ENCODE peak calls at places on chromosome 17, in six cellular contexts. One of them, this sample, is unnamed.

GRCh38 chr17:10117581-10118001 is 80.8 kb downstream of the GAS7 start:
- DNase-seq in foreskin fibroblast: peak
- DNase-seq in endothelial cell: no peak
- DNase-seq in posterior cingulate gyrus: peak
- DNase-seq in NCI-H774: no peak
- DNase-seq in KBM-7: peak
- DNase-seq in this sample: no peak

GRCh38 chr17:78026381-78026780 is 67.9 kb downstream of the TNRC6C start:
- DNase-seq in foreskin fibroblast: no peak
- DNase-seq in posterior cingulate gyrus: no peak
- DNase-seq in endothelial cell: no peak
- DNase-seq in KBM-7: no peak
- DNase-seq in NCI-H774: no peak
- DNase-seq in this sample: no peak

GRCh38 chr17:77861981-77862645 is 96.4 kb upstream of the TNRC6C start:
- DNase-seq in KBM-7: no peak
- DNase-seq in endothelial cell: no peak
- DNase-seq in posterior cingulate gyrus: peak
- DNase-seq in foreskin fibroblast: no peak
- DNase-seq in NCI-H774: no peak
- DNase-seq in this sample: no peak

GRCh38 chr17:48002208-48002919 is 31.5 kb downstream of the CDK5RAP3 start:
- DNase-seq in NCI-H774: peak
- DNase-seq in posterior cingulate gyrus: no peak
- DNase-seq in KBM-7: peak
- DNase-seq in foreskin fibroblast: peak
- DNase-seq in endothelial cell: no peak
- DNase-seq in this sample: peak

GRCh38 chr17:49431743-49432142 is 17.1 kb upstream of the PHB1 start:
- DNase-seq in endothelial cell: no peak
- DNase-seq in posterior cingulate gyrus: no peak
- DNase-seq in NCI-H774: no peak
- DNase-seq in KBM-7: no peak
- DNase-seq in foreskin fibroblast: no peak
- DNase-seq in this sample: no peak

GRCh38 chr17:32463304-32463703 is 19.0 kb downstream of the PSMD11 start:
- DNase-seq in KBM-7: no peak
- DNase-seq in posterior cingulate gyrus: no peak
- DNase-seq in NCI-H774: no peak
- DNase-seq in endothelial cell: no peak
- DNase-seq in foreskin fibroblast: no peak
- DNase-seq in this sample: no peak

GRCh38 chr17:18278867-18279266 is 18.4 kb downstream of the MIEF2 start:
- DNase-seq in foreskin fibroblast: peak
- DNase-seq in KBM-7: no peak
- DNase-seq in NCI-H774: no peak
- DNase-seq in endothelial cell: no peak
- DNase-seq in posterior cingulate gyrus: no peak
- DNase-seq in this sample: no peak

GRCh38 chr17:39018267-39019134 is 51.3 kb upstream of the FBXO47 start:
- DNase-seq in NCI-H774: no peak
- DNase-seq in posterior cingulate gyrus: no peak
- DNase-seq in KBM-7: peak
- DNase-seq in endothelial cell: no peak
- DNase-seq in foreskin fibroblast: no peak
- DNase-seq in this sample: no peak

GRCh38 chr17:61775364-61775763 is 88.0 kb downstream of the BRIP1 start:
- DNase-seq in endothelial cell: no peak
- DNase-seq in foreskin fibroblast: no peak
- DNase-seq in NCI-H774: no peak
- DNase-seq in KBM-7: no peak
- DNase-seq in posterior cingulate gyrus: no peak
- DNase-seq in this sample: no peak

GRCh38 chr17:82692268-82692667 is 6.2 kb downstream of the RAB40B start:
- DNase-seq in endothelial cell: no peak
- DNase-seq in foreskin fibroblast: no peak
- DNase-seq in NCI-H774: no peak
- DNase-seq in KBM-7: no peak
- DNase-seq in posterior cingulate gyrus: peak
- DNase-seq in this sample: no peak

GRCh38 chr17:80081596-80081995 is 19.8 kb upstream of the GAA start:
- DNase-seq in foreskin fibroblast: no peak
- DNase-seq in NCI-H774: no peak
- DNase-seq in KBM-7: no peak
- DNase-seq in endothelial cell: no peak
- DNase-seq in posterior cingulate gyrus: no peak
- DNase-seq in this sample: no peak

GRCh38 chr17:17890773-17891759 is 54.3 kb upstream of the SREBF1 start:
- DNase-seq in NCI-H774: peak
- DNase-seq in endothelial cell: peak
- DNase-seq in KBM-7: peak
- DNase-seq in posterior cingulate gyrus: peak
- DNase-seq in foreskin fibroblast: peak
- DNase-seq in this sample: peak

GRCh38 chr17:47300718-47301117 is 23.0 kb upstream of the EFCAB13 start:
- DNase-seq in NCI-H774: no peak
- DNase-seq in posterior cingulate gyrus: no peak
- DNase-seq in KBM-7: no peak
- DNase-seq in foreskin fibroblast: no peak
- DNase-seq in endothelial cell: no peak
- DNase-seq in this sample: no peak

GRCh38 chr17:72590382-72590781 is 469.6 kb downstream of the SOX9 start:
- DNase-seq in NCI-H774: no peak
- DNase-seq in KBM-7: no peak
- DNase-seq in foreskin fibroblast: peak
- DNase-seq in endothelial cell: no peak
- DNase-seq in posterior cingulate gyrus: no peak
- DNase-seq in this sample: peak

GRCh38 chr17:80599546-80600305 is 55.1 kb downstream of the RPTOR start:
- DNase-seq in KBM-7: no peak
- DNase-seq in NCI-H774: no peak
- DNase-seq in foreskin fibroblast: no peak
- DNase-seq in posterior cingulate gyrus: peak
- DNase-seq in endothelial cell: no peak
- DNase-seq in this sample: no peak

GRCh38 chr17:29155235-29155965 is 24.8 kb downstream of the MYO18A start:
- DNase-seq in KBM-7: peak
- DNase-seq in endothelial cell: no peak
- DNase-seq in posterior cingulate gyrus: peak
- DNase-seq in foreskin fibroblast: peak
- DNase-seq in NCI-H774: no peak
- DNase-seq in this sample: no peak

GRCh38 chr17:42142371-42142896 is 12.4 kb downstream of the RAB5C start:
- DNase-seq in NCI-H774: no peak
- DNase-seq in KBM-7: no peak
- DNase-seq in endothelial cell: no peak
- DNase-seq in foreskin fibroblast: peak
- DNase-seq in posterior cingulate gyrus: no peak
- DNase-seq in this sample: no peak

GRCh38 chr17:58710948-58711552 is 18.6 kb downstream of the RAD51C start:
- DNase-seq in NCI-H774: peak
- DNase-seq in endothelial cell: peak
- DNase-seq in posterior cingulate gyrus: no peak
- DNase-seq in KBM-7: peak
- DNase-seq in foreskin fibroblast: peak
- DNase-seq in this sample: peak

GRCh38 chr17:79018045-79018695 is 5.8 kb upstream of the C1QTNF1 start:
- DNase-seq in NCI-H774: no peak
- DNase-seq in KBM-7: no peak
- DNase-seq in endothelial cell: no peak
- DNase-seq in posterior cingulate gyrus: no peak
- DNase-seq in foreskin fibroblast: no peak
- DNase-seq in this sample: no peak

GRCh38 chr17:40404003-40404402 is 13.7 kb downstream of the TOP2A start:
- DNase-seq in foreskin fibroblast: no peak
- DNase-seq in endothelial cell: no peak
- DNase-seq in posterior cingulate gyrus: no peak
- DNase-seq in NCI-H774: no peak
- DNase-seq in KBM-7: no peak
- DNase-seq in this sample: no peak

GRCh38 chr17:49576121-49576905 is 642 bp downstream of the NXPH3 start:
- DNase-seq in NCI-H774: peak
- DNase-seq in endothelial cell: peak
- DNase-seq in foreskin fibroblast: peak
- DNase-seq in posterior cingulate gyrus: peak
- DNase-seq in KBM-7: peak
- DNase-seq in this sample: peak

GRCh38 chr17:60049936-60050335 is 28.8 kb downstream of the HEATR6 start:
- DNase-seq in foreskin fibroblast: peak
- DNase-seq in NCI-H774: no peak
- DNase-seq in KBM-7: no peak
- DNase-seq in endothelial cell: no peak
- DNase-seq in posterior cingulate gyrus: no peak
- DNase-seq in this sample: no peak

GRCh38 chr17:4721203-4722135 is 9.8 kb upstream of the MED11 start:
- DNase-seq in posterior cingulate gyrus: peak
- DNase-seq in endothelial cell: no peak
- DNase-seq in NCI-H774: peak
- DNase-seq in KBM-7: no peak
- DNase-seq in foreskin fibroblast: peak
- DNase-seq in this sample: no peak

GRCh38 chr17:61406871-61407210 is 7.2 kb downstream of the TBX2 start:
- DNase-seq in posterior cingulate gyrus: no peak
- DNase-seq in NCI-H774: no peak
- DNase-seq in foreskin fibroblast: no peak
- DNase-seq in endothelial cell: no peak
- DNase-seq in KBM-7: no peak
- DNase-seq in this sample: no peak

GRCh38 chr17:55264640-55265298 is at the start of gene HLF:
- DNase-seq in posterior cingulate gyrus: peak
- DNase-seq in endothelial cell: peak
- DNase-seq in NCI-H774: peak
- DNase-seq in foreskin fibroblast: peak
- DNase-seq in KBM-7: peak
- DNase-seq in this sample: peak

GRCh38 chr17:4082136-4082924 is 60.5 kb downstream of the ZZEF1 start:
- DNase-seq in posterior cingulate gyrus: no peak
- DNase-seq in KBM-7: no peak
- DNase-seq in endothelial cell: no peak
- DNase-seq in NCI-H774: no peak
- DNase-seq in foreskin fibroblast: no peak
- DNase-seq in this sample: no peak

GRCh38 chr17:4898927-4899326 is 409 bp upstream of the C17orf107 start:
- DNase-seq in KBM-7: no peak
- DNase-seq in endothelial cell: no peak
- DNase-seq in NCI-H774: no peak
- DNase-seq in posterior cingulate gyrus: peak
- DNase-seq in foreskin fibroblast: no peak
- DNase-seq in this sample: no peak

GRCh38 chr17:67359960-67360817 is 6.2 kb downstream of the PSMD12 start:
- DNase-seq in posterior cingulate gyrus: no peak
- DNase-seq in foreskin fibroblast: peak
- DNase-seq in KBM-7: peak
- DNase-seq in endothelial cell: peak
- DNase-seq in NCI-H774: no peak
- DNase-seq in this sample: no peak

GRCh38 chr17:80780381-80781187 is 211.1 kb upstream of the CHMP6 start:
- DNase-seq in KBM-7: peak
- DNase-seq in foreskin fibroblast: no peak
- DNase-seq in endothelial cell: no peak
- DNase-seq in posterior cingulate gyrus: no peak
- DNase-seq in NCI-H774: no peak
- DNase-seq in this sample: no peak

GRCh38 chr17:2749058-2749783 is at the start of gene CCDC92B:
- DNase-seq in foreskin fibroblast: no peak
- DNase-seq in endothelial cell: no peak
- DNase-seq in NCI-H774: no peak
- DNase-seq in KBM-7: no peak
- DNase-seq in posterior cingulate gyrus: no peak
- DNase-seq in this sample: peak

GRCh38 chr17:75367312-75367711 is 38.2 kb downstream of the GRB2 start:
- DNase-seq in KBM-7: no peak
- DNase-seq in posterior cingulate gyrus: no peak
- DNase-seq in NCI-H774: no peak
- DNase-seq in foreskin fibroblast: peak
- DNase-seq in endothelial cell: no peak
- DNase-seq in this sample: no peak

GRCh38 chr17:12395733-12396354 is 269.8 kb upstream of the MYOCD start:
- DNase-seq in KBM-7: peak
- DNase-seq in NCI-H774: no peak
- DNase-seq in posterior cingulate gyrus: no peak
- DNase-seq in endothelial cell: peak
- DNase-seq in foreskin fibroblast: peak
- DNase-seq in this sample: no peak

GRCh38 chr17:21078056-21078825 is 35.4 kb upstream of the USP22 start:
- DNase-seq in NCI-H774: no peak
- DNase-seq in endothelial cell: no peak
- DNase-seq in KBM-7: no peak
- DNase-seq in foreskin fibroblast: no peak
- DNase-seq in posterior cingulate gyrus: peak
- DNase-seq in this sample: no peak

GRCh38 chr17:12522743-12523181 is 142.9 kb upstream of the MYOCD start:
- DNase-seq in foreskin fibroblast: peak
- DNase-seq in NCI-H774: no peak
- DNase-seq in posterior cingulate gyrus: no peak
- DNase-seq in KBM-7: no peak
- DNase-seq in endothelial cell: no peak
- DNase-seq in this sample: no peak

GRCh38 chr17:53749178-53749577 is 73.5 kb upstream of the KIF2B start:
- DNase-seq in posterior cingulate gyrus: peak
- DNase-seq in KBM-7: no peak
- DNase-seq in foreskin fibroblast: no peak
- DNase-seq in NCI-H774: no peak
- DNase-seq in endothelial cell: no peak
- DNase-seq in this sample: no peak

GRCh38 chr17:34712481-34713195 is 133.3 kb downstream of the TMEM132E start:
- DNase-seq in posterior cingulate gyrus: no peak
- DNase-seq in endothelial cell: no peak
- DNase-seq in NCI-H774: no peak
- DNase-seq in KBM-7: no peak
- DNase-seq in foreskin fibroblast: no peak
- DNase-seq in this sample: no peak

GRCh38 chr17:80951121-80952090 is 40.2 kb upstream of the CHMP6 start:
- DNase-seq in endothelial cell: no peak
- DNase-seq in posterior cingulate gyrus: no peak
- DNase-seq in KBM-7: no peak
- DNase-seq in foreskin fibroblast: no peak
- DNase-seq in NCI-H774: no peak
- DNase-seq in this sample: no peak

GRCh38 chr17:1252203-1252608 is 18.0 kb upstream of the BHLHA9 start:
- DNase-seq in endothelial cell: no peak
- DNase-seq in NCI-H774: peak
- DNase-seq in foreskin fibroblast: no peak
- DNase-seq in KBM-7: no peak
- DNase-seq in posterior cingulate gyrus: no peak
- DNase-seq in this sample: peak